ENCODE peak calls at places on chromosomes 2 and 18, in ten cellular contexts. L, B, N, T, D, I, K, R, Y and Q are unnamed samples.

GRCh38 chr18:845152-845819 is 33.2 kb upstream of the YES1 start:
- DNase-seq in L (no peak), B (no peak), N (no peak), T (no peak), D (peak), I (no peak), K (no peak), R (no peak), Y (no peak), Q (no peak)

GRCh38 chr2:226797289-226797988 is 2.2 kb downstream of the IRS1 start:
- DNase-seq in L (peak), B (no peak), N (peak), T (no peak), D (peak), I (peak), K (peak), R (peak), Y (no peak), Q (peak)

GRCh38 chr2:112277591-112278220 is 2.3 kb downstream of the ZC3H6 start:
- DNase-seq in L (no peak), B (no peak), N (no peak), T (no peak), D (no peak), I (no peak), K (no peak), R (no peak), Y (no peak), Q (no peak)

GRCh38 chr2:135663148-135663700 is 78.4 kb upstream of the UBXN4 start:
- DNase-seq in L (no peak), B (no peak), N (no peak), T (no peak), D (no peak), I (no peak), K (no peak), R (no peak), Y (no peak), Q (no peak)

GRCh38 chr2:26018184-26018716 is 15.6 kb upstream of the RAB10 start:
- DNase-seq in L (no peak), B (peak), N (no peak), T (no peak), D (peak), I (peak), K (peak), R (peak), Y (peak), Q (peak)

GRCh38 chr2:54635554-54636152 is 87.8 kb upstream of the EML6 start:
- DNase-seq in L (no peak), B (no peak), N (no peak), T (no peak), D (no peak), I (no peak), K (no peak), R (no peak), Y (no peak), Q (no peak)

GRCh38 chr18:63210531-63210930 is 109.0 kb downstream of the BCL2 start:
- DNase-seq in L (no peak), B (no peak), N (no peak), T (no peak), D (no peak), I (no peak), K (no peak), R (no peak), Y (no peak), Q (no peak)

GRCh38 chr2:142878061-142878741 is 737 bp downstream of the KYNU start:
- DNase-seq in L (no peak), B (no peak), N (no peak), T (no peak), D (no peak), I (no peak), K (no peak), R (no peak), Y (no peak), Q (no peak)

GRCh38 chr2:237737196-237737865 is 61.2 kb upstream of the RBM44 start:
- DNase-seq in L (no peak), B (no peak), N (no peak), T (no peak), D (no peak), I (no peak), K (no peak), R (no peak), Y (no peak), Q (no peak)

GRCh38 chr18:75249672-75250470 is 39.3 kb downstream of the TSHZ1 start:
- DNase-seq in L (no peak), B (peak), N (no peak), T (no peak), D (no peak), I (no peak), K (no peak), R (no peak), Y (no peak), Q (no peak)

GRCh38 chr2:8475349-8476045 is 206.4 kb upstream of the ID2 start:
- DNase-seq in L (no peak), B (peak), N (no peak), T (no peak), D (no peak), I (no peak), K (peak), R (no peak), Y (no peak), Q (no peak)

GRCh38 chr2:173037245-173038106 is 38.2 kb upstream of the MAP3K20 start:
- DNase-seq in L (no peak), B (no peak), N (no peak), T (no peak), D (peak), I (no peak), K (no peak), R (no peak), Y (no peak), Q (no peak)

GRCh38 chr2:239817011-239817490 is 208.1 kb downstream of the NDUFA10 start:
- DNase-seq in L (no peak), B (no peak), N (no peak), T (no peak), D (no peak), I (no peak), K (peak), R (no peak), Y (no peak), Q (peak)

GRCh38 chr2:70993689-70993986 is 1.0 kb downstream of the TEX261 start:
- DNase-seq in L (peak), B (no peak), N (no peak), T (no peak), D (no peak), I (no peak), K (peak), R (no peak), Y (no peak), Q (peak)

GRCh38 chr2:70994055-70994444 is 623 bp downstream of the TEX261 start:
- DNase-seq in L (peak), B (peak), N (no peak), T (no peak), D (no peak), I (no peak), K (no peak), R (no peak), Y (no peak), Q (no peak)

GRCh38 chr2:70995227-70995729 is 605 bp upstream of the TEX261 start:
- DNase-seq in L (peak), B (peak), N (peak), T (no peak), D (peak), I (peak), K (peak), R (peak), Y (no peak), Q (no peak)

GRCh38 chr2:70992945-70993688 is 1.6 kb downstream of the TEX261 start:
- DNase-seq in L (peak), B (peak), N (no peak), T (no peak), D (no peak), I (no peak), K (peak), R (no peak), Y (no peak), Q (peak)

GRCh38 chr2:70994445-70995226 is at the start of gene TEX261:
- DNase-seq in L (peak), B (peak), N (peak), T (peak), D (peak), I (peak), K (peak), R (peak), Y (peak), Q (peak)
- TF ChIP-seq POLR2A in L (no peak), B (no peak), N (no peak), T (no peak), D (peak), I (peak), K (no peak), R (peak), Y (peak), Q (no peak)

DNA sequence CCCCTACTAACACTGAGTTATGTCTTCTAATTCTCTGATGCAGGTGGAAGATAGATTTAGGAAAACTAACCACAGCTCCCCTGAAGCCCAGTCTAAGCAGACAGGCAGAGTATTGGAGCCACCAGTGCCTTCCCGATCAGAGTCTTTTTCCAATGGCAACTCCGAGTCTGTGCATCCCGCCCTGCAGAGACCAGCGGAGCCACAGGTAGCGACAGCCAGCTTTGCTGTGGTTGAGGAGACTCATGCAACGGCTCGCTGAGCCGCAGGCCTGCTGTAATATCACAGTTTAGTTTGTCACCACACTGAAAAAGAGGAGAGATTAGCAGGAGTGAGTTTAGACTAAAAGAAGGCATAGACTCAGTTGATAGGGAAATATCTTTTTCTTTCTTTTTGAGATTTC is 131.0 kb upstream of the IL1R2 start:
- DNase-seq in L (no peak), B (no peak), N (no peak), T (no peak), D (no peak), I (no peak), K (no peak), R (no peak), Y (no peak), Q (no peak)
- H3K4me3 ChIP-seq in L (no peak), B (no peak), N (no peak), T (no peak), D (no peak), I (no peak), K (no peak), R (no peak), Y (no peak), Q (no peak)

DNA sequence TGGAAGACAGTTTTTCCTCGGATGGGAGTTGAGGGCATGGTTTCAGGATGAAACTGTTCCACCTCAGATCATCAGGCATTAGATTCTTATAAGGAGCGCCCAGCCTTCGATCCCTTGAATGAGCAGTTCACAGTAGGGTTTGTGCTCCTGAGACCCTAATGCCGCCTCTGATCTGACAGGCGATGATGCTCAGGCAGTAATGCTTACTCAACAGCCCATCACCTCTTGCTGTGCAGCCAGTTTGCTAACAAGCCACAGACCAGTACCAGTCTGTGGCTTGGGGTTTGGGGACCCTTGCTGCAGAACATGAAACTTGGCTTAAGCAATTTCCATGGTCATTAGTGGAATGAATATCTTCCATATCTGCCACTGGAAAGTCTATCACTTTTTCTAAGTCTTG is 56.4 kb downstream of the GORASP2 start:
- DNase-seq in L (no peak), B (no peak), N (no peak), T (no peak), D (no peak), I (no peak), K (no peak), R (no peak), Y (no peak), Q (no peak)
- TF ChIP-seq POLR2A in L (no peak), B (no peak), N (no peak), T (no peak), D (no peak), I (no peak), K (no peak), R (no peak), Y (no peak), Q (no peak)

GRCh38 chr2:208031608-208032019 is 6.3 kb upstream of the PLEKHM3 start:
- DNase-seq in L (no peak), B (peak), N (no peak), T (no peak), D (no peak), I (peak), K (no peak), R (no peak), Y (no peak), Q (no peak)

GRCh38 chr2:208025037-208025813 is at the start of gene PLEKHM3:
- DNase-seq in L (peak), B (peak), N (peak), T (peak), D (peak), I (peak), K (peak), R (peak), Y (peak), Q (peak)

GRCh38 chr2:208020253-208020652 is 5.1 kb downstream of the PLEKHM3 start:
- DNase-seq in L (no peak), B (no peak), N (no peak), T (no peak), D (no peak), I (no peak), K (no peak), R (no peak), Y (no peak), Q (no peak)

DNA sequence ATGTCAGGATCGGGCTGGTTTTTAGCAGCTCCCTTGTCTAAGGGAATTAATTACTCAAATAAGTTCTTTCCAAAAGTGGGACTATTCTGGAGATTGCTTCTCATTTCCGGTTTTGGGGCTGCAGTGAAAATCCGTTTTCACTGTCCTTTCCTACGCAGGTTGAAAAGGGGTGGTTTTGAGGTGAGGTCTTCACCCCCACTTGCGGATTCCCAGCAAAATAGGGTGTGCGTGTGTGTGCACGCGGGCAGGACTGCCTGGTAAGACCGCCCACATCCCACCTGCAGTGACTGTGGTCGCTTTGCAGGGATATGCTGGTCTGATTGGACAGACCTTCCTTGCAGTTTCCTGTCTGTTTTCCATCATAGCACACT is 472 bp upstream of the PLEKHM3 start:
- DNase-seq in L (peak), B (peak), N (no peak), T (no peak), D (no peak), I (no peak), K (no peak), R (no peak), Y (no peak), Q (no peak)
- H3K4me3 ChIP-seq in L (peak), B (peak), N (no peak), T (peak), D (peak), I (peak), K (peak), R (peak), Y (peak), Q (peak)

GRCh38 chr18:11948852-11949523 is 32.3 kb upstream of the IMPA2 start:
- DNase-seq in L (peak), B (no peak), N (no peak), T (no peak), D (no peak), I (peak), K (no peak), R (no peak), Y (no peak), Q (no peak)

GRCh38 chr18:11946756-11947155 is 34.6 kb upstream of the IMPA2 start:
- DNase-seq in L (peak), B (peak), N (no peak), T (no peak), D (peak), I (no peak), K (peak), R (no peak), Y (no peak), Q (no peak)

GRCh38 chr18:11944786-11945185 is 36.5 kb upstream of the IMPA2 start:
- DNase-seq in L (peak), B (no peak), N (no peak), T (no peak), D (no peak), I (no peak), K (no peak), R (no peak), Y (no peak), Q (no peak)

GRCh38 chr18:11950824-11951223 is 30.5 kb upstream of the IMPA2 start:
- DNase-seq in L (peak), B (no peak), N (no peak), T (no peak), D (no peak), I (no peak), K (no peak), R (no peak), Y (no peak), Q (no peak)

DNA sequence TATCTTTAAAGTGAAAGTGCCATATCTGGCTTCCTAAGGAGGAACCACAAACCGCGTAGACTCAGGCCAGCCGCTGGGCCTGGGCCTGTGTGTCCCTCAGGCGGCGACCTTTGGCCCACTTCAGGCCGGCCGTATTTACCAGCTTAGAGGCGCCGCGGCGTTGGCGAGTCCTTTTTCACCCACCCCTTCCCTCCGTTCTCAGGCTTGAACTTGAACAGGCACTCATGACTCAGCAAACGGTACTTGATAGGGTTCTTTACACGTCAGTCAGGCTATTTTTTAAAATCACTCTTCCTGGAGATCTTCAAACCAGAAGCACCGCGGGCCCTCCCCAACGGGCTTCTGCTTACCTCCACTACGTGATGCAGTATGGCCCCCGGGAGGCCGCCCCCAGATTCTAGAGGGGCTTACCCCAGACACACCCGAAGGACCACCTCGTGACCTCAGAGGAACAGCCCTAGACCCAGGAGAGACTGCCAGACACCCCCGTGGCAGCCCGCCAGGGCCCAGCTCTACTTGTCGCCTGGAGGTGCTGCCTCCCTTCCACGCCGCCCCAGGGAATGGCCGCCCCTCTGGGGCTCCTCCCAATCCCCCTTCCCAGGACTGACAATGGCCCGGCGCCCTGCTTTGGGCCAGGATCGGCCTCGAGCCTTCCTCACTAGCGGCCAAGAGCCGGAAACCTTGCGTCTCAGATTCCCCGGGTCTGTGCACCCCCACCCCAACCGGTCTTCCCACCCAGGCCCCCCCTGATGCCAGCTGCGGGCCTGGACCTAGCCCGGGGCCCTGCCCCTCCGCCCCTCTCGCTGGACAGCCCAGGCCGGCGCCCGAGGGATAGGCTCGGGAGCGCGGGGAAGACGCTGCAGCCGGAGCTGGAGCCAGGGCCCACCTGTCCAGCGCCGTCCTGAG is 33.8 kb upstream of the IMPA2 start:
- DNase-seq in L (peak), B (peak), N (peak), T (peak), D (peak), I (peak), K (peak), R (peak), Y (peak), Q (peak)
- TF ChIP-seq POLR2A in L (peak), B (peak), N (no peak), T (no peak), D (peak), I (peak), K (peak), R (peak), Y (peak), Q (no peak)